ENCODE peak calls at places on chromosomes 1 and 21, in seven cellular contexts. A is lung; V is heart right ventricle; T is upper lobe of right lung; Z is CD4-positive, CD25-positive, alpha-beta regulatory T cell; P is lower lobe of right lung; X is A549. J is an unnamed sample.

GRCh38 chr1:211145944-211146343 is 12.0 kb upstream of the KCNH1 start:
- ATAC-seq in Z (no peak), V (no peak), A (no peak), P (no peak), T (no peak), X (no peak), J (no peak)

GRCh38 chr21:45740491-45741357 is 97.2 kb downstream of the PCBP3 start:
- ATAC-seq in P (peak; percentile 48), A (no peak), V (no peak), T (no peak), X (peak; percentile 59), Z (no peak), J (no peak)

GRCh38 chr1:81377406-81377805 is 423.3 kb upstream of the ADGRL2 start:
- ATAC-seq in T (no peak), A (no peak), X (no peak), P (no peak), V (no peak), Z (no peak), J (no peak)

GRCh38 chr1:169892819-169893644 is 664 bp downstream of the SCYL3 start:
- ATAC-seq in T (peak; percentile 15), P (peak; percentile 16), V (no peak), A (peak; percentile 2), Z (no peak), X (no peak), J (peak; percentile 5)

GRCh38 chr1:58881471-58881994 is 97.7 kb upstream of the JUN start:
- ATAC-seq in P (no peak), X (peak; percentile 86), T (no peak), V (no peak), A (no peak), Z (no peak), J (peak; percentile 76)

GRCh38 chr1:213658508-213658907 is 329.3 kb upstream of the PROX1 start:
- ATAC-seq in T (no peak), Z (no peak), V (no peak), A (no peak), P (no peak), X (no peak), J (no peak)

GRCh38 chr1:8871539-8871935 is 6.9 kb downstream of the ENO1 start:
- ATAC-seq in A (no peak), Z (no peak), T (peak; percentile 37), P (peak; percentile 40), X (no peak), V (no peak), J (no peak)

GRCh38 chr1:152899027-152899426 is 9.3 kb upstream of the IVL start:
- ATAC-seq in T (no peak), Z (no peak), A (no peak), X (no peak), V (no peak), P (no peak), J (no peak)

GRCh38 chr1:28139033-28139712 is 37.3 kb downstream of the PTAFR start:
- ATAC-seq in V (peak; percentile 30), X (no peak), Z (no peak), T (peak; percentile 71), A (no peak), P (peak; percentile 61), J (no peak)

GRCh38 chr1:165369255-165369848 is 12.8 kb upstream of the LMX1A start:
- ATAC-seq in X (peak; percentile 72), Z (peak; percentile 48), V (peak; percentile 59), P (peak; percentile 70), A (no peak), T (peak; percentile 78), J (no peak)

GRCh38 chr1:108644984-108645383 is 15.9 kb downstream of the HENMT1 start:
- ATAC-seq in A (no peak), Z (peak; percentile 68), P (peak; percentile 28), T (peak; percentile 4), V (no peak), X (no peak), J (no peak)

GRCh38 chr1:156582388-156583022 is 3.0 kb downstream of the TTC24 start:
- ATAC-seq in P (no peak), X (no peak), Z (no peak), V (no peak), A (no peak), T (no peak), J (no peak)

GRCh38 chr1:10724052-10724494 is 72.4 kb downstream of the CASZ1 start:
- ATAC-seq in A (peak; percentile 43), X (peak; percentile 20), T (peak; percentile 75), Z (no peak), P (peak; percentile 84), V (peak; percentile 75), J (peak; percentile 55)

GRCh38 chr1:218823291-218823900 is 350.3 kb upstream of the LYPLAL1 start:
- ATAC-seq in P (no peak), A (no peak), X (peak; percentile 91), Z (no peak), T (no peak), V (no peak), J (peak; percentile 46)

GRCh38 chr1:54481201-54481884 is 66.7 kb upstream of the ACOT11 start:
- ATAC-seq in A (no peak), X (no peak), V (no peak), P (peak; percentile 45), Z (no peak), T (peak; percentile 54), J (no peak)

GRCh38 chr1:111953797-111954196 is 35.7 kb downstream of the KCND3 start:
- ATAC-seq in Z (no peak), A (no peak), P (peak; percentile 13), V (no peak), X (no peak), T (no peak), J (no peak)

GRCh38 chr1:224141693-224142092 is 27.8 kb downstream of the FBXO28 start:
- ATAC-seq in X (no peak), Z (no peak), A (no peak), P (no peak), V (no peak), T (no peak), J (no peak)

GRCh38 chr21:26060335-26061115 is 110.0 kb downstream of the APP start:
- ATAC-seq in V (peak; percentile 22), P (no peak), T (no peak), X (no peak), Z (no peak), A (no peak), J (no peak)

DNA sequence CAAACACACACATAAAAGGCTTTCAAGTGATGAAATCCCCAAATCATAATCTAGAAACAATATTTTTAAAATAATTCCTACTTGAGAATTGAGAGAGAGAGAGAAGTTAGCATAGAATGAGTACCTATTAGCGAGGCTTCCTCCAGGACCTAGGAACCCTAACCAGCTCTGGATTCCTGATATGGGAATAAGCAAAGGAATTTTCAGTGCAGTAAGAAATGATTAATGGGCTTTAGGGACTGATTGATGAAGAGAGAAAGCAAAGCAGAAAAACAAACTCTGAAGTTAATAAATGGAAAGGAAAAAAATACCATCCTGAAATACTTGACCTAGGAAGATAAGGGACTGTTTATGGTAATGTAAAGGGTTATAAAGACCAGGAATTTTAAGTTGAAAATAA is 60.6 kb downstream of the WARS2 start:
- ATAC-seq in T (no peak), V (no peak), P (no peak), Z (no peak), X (no peak), A (no peak), J (no peak)
- H3K27ac ChIP-seq in T (no peak overlapping the region), V (peak overlapping the region; percentile 15), P (no peak overlapping the region), Z (no peak overlapping the region), X (no peak overlapping the region), A (no peak overlapping the region), J (no peak overlapping the region)

GRCh38 chr1:198669023-198669698 is 30.3 kb downstream of the PTPRC start:
- ATAC-seq in Z (peak; percentile 86), A (peak; percentile 70), T (peak; percentile 68), V (no peak), X (peak; percentile 100), P (peak; percentile 67), J (no peak)
- H3K27ac ChIP-seq in Z (peak overlapping the region; percentile 97), A (peak overlapping the region; percentile 52), T (peak overlapping the region; percentile 27), V (no peak overlapping the region), X (no peak overlapping the region), P (no peak overlapping the region), J (no peak overlapping the region)

DNA sequence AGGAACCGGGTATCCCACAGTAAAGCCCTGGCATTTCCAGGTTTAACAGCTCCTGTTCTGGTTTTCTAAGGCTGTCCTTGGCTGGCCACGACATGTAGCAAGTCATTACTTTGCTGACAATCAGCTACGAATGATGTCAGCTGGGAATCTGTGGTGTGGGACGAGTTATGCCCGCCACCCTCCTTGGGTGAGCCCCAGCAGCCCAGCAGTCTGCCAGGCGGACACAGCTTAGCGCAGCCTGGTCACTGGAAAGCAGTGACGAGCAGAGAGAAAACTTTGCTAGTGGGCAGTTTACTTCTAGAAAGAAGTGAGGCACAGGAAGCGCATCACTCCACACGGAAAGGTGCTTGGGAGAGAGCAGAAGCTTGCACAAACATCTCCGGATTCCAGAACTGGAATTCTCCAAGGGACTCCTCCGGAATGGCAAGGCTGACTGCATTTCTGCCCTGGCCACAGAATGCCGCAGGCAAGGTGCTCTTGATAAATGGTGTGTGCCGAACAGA is 15.5 kb upstream of the ZNF436 start:
- ATAC-seq in A (no peak), T (no peak), V (no peak), P (no peak), Z (no peak), X (no peak), J (no peak)
- H3K27ac ChIP-seq in A (peak overlapping the region; percentile 66), T (peak overlapping the region; percentile 11), V (no peak overlapping the region), P (peak overlapping the region; percentile 36), Z (no peak overlapping the region), X (no peak overlapping the region), J (no peak overlapping the region)

DNA sequence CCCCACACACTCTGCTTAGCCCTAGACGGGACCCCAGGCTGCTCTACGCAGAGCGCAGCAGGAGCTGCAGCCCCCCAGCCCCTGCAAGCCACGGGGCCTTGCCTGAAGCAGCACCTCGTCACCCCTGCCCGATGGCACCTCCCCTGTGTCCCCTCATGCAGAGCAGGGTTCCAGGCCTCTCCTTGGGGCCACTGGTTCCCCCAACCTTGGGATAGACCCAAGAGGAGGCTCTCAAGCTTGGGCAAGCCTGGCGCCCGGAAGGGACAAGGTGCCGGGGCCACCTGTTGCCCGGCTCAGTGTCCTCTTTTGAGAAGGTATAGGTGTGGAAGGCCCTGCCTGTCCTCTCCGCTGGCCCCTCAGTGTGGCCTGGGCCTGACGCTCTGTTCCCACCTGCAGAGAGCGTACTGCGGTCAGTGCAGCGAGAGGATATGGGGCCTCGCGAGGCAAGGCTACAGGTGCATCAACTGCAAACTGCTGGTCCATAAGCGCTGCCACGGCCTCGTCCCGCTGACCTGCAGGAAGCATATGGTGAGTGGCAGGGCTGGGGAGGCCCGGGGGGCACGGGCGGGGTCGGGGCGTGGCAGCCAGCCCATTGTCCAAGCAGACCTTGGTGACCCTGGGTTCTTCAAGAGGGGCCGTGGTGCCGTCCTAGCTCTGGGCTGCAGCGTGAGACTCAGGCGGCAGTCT is 50.6 kb downstream of the FAAP20 start:
- ATAC-seq in Z (no peak), P (no peak), T (no peak), X (no peak), A (no peak), V (peak; percentile 24), J (no peak)
- H3K27ac ChIP-seq in Z (no peak overlapping the region), P (no peak overlapping the region), T (no peak overlapping the region), X (no peak overlapping the region), A (no peak overlapping the region), V (no peak overlapping the region), J (no peak overlapping the region)

DNA sequence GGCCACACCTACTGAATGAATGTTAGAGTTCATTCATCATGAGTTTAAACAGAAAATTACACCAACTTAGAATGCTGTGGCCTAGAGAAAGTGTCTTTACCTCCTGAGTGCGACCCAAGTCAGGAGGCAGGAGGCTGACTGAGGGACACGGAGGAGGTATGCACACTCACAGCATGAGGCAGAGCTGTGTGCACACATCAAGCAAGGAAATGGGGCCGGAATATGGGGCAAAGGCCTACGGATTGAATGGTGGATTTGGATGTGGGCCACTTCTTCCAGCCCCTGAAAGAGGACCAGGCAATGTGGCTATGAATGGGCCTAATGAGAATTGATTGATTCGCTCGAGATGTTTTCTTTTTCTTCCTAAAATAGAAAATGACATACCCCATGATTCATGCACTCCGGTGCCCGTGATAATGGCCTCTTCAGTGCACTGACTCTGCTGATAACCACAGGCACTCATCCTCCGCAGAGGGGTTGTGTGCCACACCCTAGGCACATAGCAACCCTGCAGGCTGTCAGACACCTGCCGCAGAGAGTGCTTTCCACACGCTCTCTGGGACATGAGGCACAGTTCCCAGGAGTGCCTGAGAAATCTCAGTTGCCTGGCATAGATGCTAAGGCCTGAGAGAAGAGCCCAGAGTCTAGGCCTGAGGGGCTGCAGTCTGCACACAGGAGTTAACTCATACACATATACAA is 155.5 kb downstream of the GLUL start:
- ATAC-seq in T (peak; percentile 64), X (no peak), V (peak; percentile 95), A (peak; percentile 75), P (peak; percentile 78), Z (no peak), J (peak; percentile 28)
- H3K27ac ChIP-seq in T (no peak overlapping the region), X (no peak overlapping the region), V (peak overlapping the region; percentile 17), A (peak overlapping the region; percentile 52), P (no peak overlapping the region), Z (no peak overlapping the region), J (no peak overlapping the region)

J was measured in gastroesophageal sphincter.